ENCODE peak calls at places on chromosomes 6 and 20, in nine cellular contexts. V is CD8-positive, alpha-beta memory T cell; Q is cardiac muscle cell; U is iPS DF 6.9; H is PC-3; P is aorta; I is heart right ventricle; Z is psoas muscle; O is naive thymus-derived CD4-positive, alpha-beta T cell. C is an unnamed sample. For H3K4me1, the result is how much of the 10 kb centered on the place peaks cover.

GRCh38 chr6:46760925-46761324 is 14.2 kb downstream of the ANKRD66 start:
- DNase-seq in V (no peak), Q (no peak), U (no peak), H (no peak), P (no peak), I (no peak), Z (no peak), O (no peak), C (no peak)

GRCh38 chr6:122012576-122012975 is 386.9 kb upstream of the HSF2 start:
- DNase-seq in V (no peak), Q (no peak), U (no peak), H (no peak), P (no peak), I (no peak), Z (no peak), O (no peak), C (no peak)

GRCh38 chr6:75550544-75551167 is 51.0 kb upstream of the SENP6 start:
- DNase-seq in V (no peak), Q (peak), U (no peak), H (no peak), P (no peak), I (no peak), Z (no peak), O (no peak), C (no peak)

GRCh38 chr20:1953616-1954015 is 40.2 kb downstream of the PDYN start:
- DNase-seq in V (no peak), Q (no peak), U (no peak), H (no peak), P (no peak), I (no peak), Z (no peak), O (no peak), C (no peak)

GRCh38 chr20:56941101-56941686 is 312.1 kb downstream of the TFAP2C start:
- DNase-seq in V (no peak), Q (no peak), U (no peak), H (no peak), P (no peak), I (no peak), Z (no peak), O (no peak), C (no peak)

GRCh38 chr6:155493694-155494143 is 38.1 kb upstream of the NOX3 start:
- DNase-seq in V (no peak), Q (peak), U (no peak), H (peak), P (peak), I (no peak), Z (no peak), O (no peak), C (peak)

GRCh38 chr6:4776967-4777925 is 1.0 kb downstream of the CDYL start:
- DNase-seq in V (peak), Q (peak), U (no peak), H (peak), P (peak), I (no peak), Z (peak), O (peak), C (peak)

GRCh38 chr6:27668442-27669275 is 195.8 kb upstream of the ZNF184 start:
- DNase-seq in V (no peak), Q (peak), U (no peak), H (peak), P (no peak), I (no peak), Z (no peak), O (no peak), C (peak)

GRCh38 chr6:158926429-158926828 is 73.6 kb downstream of the RSPH3 start:
- DNase-seq in V (no peak), Q (peak), U (no peak), H (peak), P (no peak), I (no peak), Z (no peak), O (no peak), C (no peak)

GRCh38 chr6:43773050-43773956 is 3.3 kb downstream of the VEGFA start:
- DNase-seq in V (peak), Q (peak), U (no peak), H (peak), P (peak), I (peak), Z (peak), O (peak), C (peak)

GRCh38 chr6:12265795-12266194 is 24.4 kb upstream of the EDN1 start:
- DNase-seq in V (no peak), Q (peak), U (no peak), H (peak), P (no peak), I (no peak), Z (no peak), O (no peak), C (no peak)

GRCh38 chr20:44743080-44743701 is 2.5 kb upstream of the KCNK15 start:
- DNase-seq in V (no peak), Q (no peak), U (no peak), H (no peak), P (no peak), I (no peak), Z (no peak), O (no peak), C (no peak)

GRCh38 chr6:36649721-36650484 is 28.6 kb upstream of the CDKN1A start:
- DNase-seq in V (no peak), Q (no peak), U (no peak), H (no peak), P (no peak), I (no peak), Z (no peak), O (no peak), C (no peak)

GRCh38 chr20:46647469-46647868 is 3.8 kb downstream of the SLC13A3 start:
- DNase-seq in V (no peak), Q (no peak), U (no peak), H (no peak), P (no peak), I (no peak), Z (no peak), O (no peak), C (no peak)

GRCh38 chr20:56519551-56519950 is 5.0 kb upstream of the FAM209A start:
- DNase-seq in V (no peak), Q (no peak), U (no peak), H (no peak), P (no peak), I (no peak), Z (no peak), O (no peak), C (no peak)

GRCh38 chr20:36468149-36469000 is 72.9 kb upstream of the MYL9 start:
- DNase-seq in V (no peak), Q (no peak), U (no peak), H (no peak), P (peak), I (no peak), Z (no peak), O (no peak), C (peak)

GRCh38 chr20:36471885-36472642 is 69.3 kb upstream of the MYL9 start:
- DNase-seq in V (no peak), Q (no peak), U (no peak), H (no peak), P (no peak), I (no peak), Z (no peak), O (no peak), C (no peak)

GRCh38 chr20:36467076-36467999 is 74.0 kb upstream of the MYL9 start:
- DNase-seq in V (peak), Q (no peak), U (no peak), H (peak), P (peak), I (peak), Z (peak), O (peak), C (peak)

GRCh38 chr20:36470482-36471062 is 70.7 kb upstream of the MYL9 start:
- DNase-seq in V (no peak), Q (no peak), U (no peak), H (no peak), P (no peak), I (no peak), Z (no peak), O (no peak), C (no peak)

GRCh38 chr20:36469973-36470372 is 71.3 kb upstream of the MYL9 start:
- DNase-seq in V (no peak), Q (no peak), U (no peak), H (no peak), P (no peak), I (no peak), Z (no peak), O (no peak), C (no peak)
- H3K27ac ChIP-seq in V (no peak), Q (no peak), U (no peak), H (no peak), P (peak), I (no peak), Z (peak), O (no peak), C (peak)

GRCh38 chr20:844473-845225 is 11.1 kb downstream of the FAM110A start:
- DNase-seq in V (peak), Q (peak), U (peak), H (peak), P (peak), I (peak), Z (peak), O (peak), C (peak)
- H3K4me1 ChIP-seq in V (half or more), Q (under half), U (under half), H (under half), P (under half), I (under half), Z (under half), O (under half), C (under half)

GRCh38 chr6:52415917-52416628 is 4.1 kb upstream of the EFHC1 start:
- DNase-seq in V (no peak), Q (no peak), U (no peak), H (no peak), P (no peak), I (no peak), Z (no peak), O (no peak), C (no peak)

GRCh38 chr6:52419809-52420667 is at the start of gene EFHC1:
- DNase-seq in V (peak), Q (peak), U (peak), H (peak), P (peak), I (peak), Z (peak), O (peak), C (peak)

GRCh38 chr6:52418606-52419005 is 1.5 kb upstream of the EFHC1 start:
- DNase-seq in V (no peak), Q (no peak), U (no peak), H (no peak), P (no peak), I (no peak), Z (no peak), O (no peak), C (no peak)

GRCh38 chr6:52416629-52417151 is 3.5 kb upstream of the EFHC1 start:
- DNase-seq in V (no peak), Q (peak), U (peak), H (peak), P (no peak), I (no peak), Z (no peak), O (peak), C (no peak)

GRCh38 chr6:52417675-52418111 is 2.4 kb upstream of the EFHC1 start:
- DNase-seq in V (no peak), Q (peak), U (no peak), H (peak), P (no peak), I (no peak), Z (no peak), O (no peak), C (no peak)
- H3K27ac ChIP-seq in V (no peak), Q (peak), U (no peak), H (peak), P (peak), I (peak), Z (no peak), O (no peak), C (no peak)

GRCh38 chr6:119333707-119334295 is 15.8 kb downstream of the MAN1A1 start:
- DNase-seq in V (no peak), Q (no peak), U (no peak), H (peak), P (no peak), I (no peak), Z (no peak), O (peak), C (no peak)

GRCh38 chr6:119331676-119332286 is 17.8 kb downstream of the MAN1A1 start:
- DNase-seq in V (no peak), Q (no peak), U (no peak), H (no peak), P (no peak), I (no peak), Z (no peak), O (no peak), C (no peak)

GRCh38 chr6:119337252-119337651 is 12.3 kb downstream of the MAN1A1 start:
- DNase-seq in V (no peak), Q (no peak), U (no peak), H (no peak), P (no peak), I (no peak), Z (no peak), O (no peak), C (no peak)

GRCh38 chr6:119333063-119333609 is 16.4 kb downstream of the MAN1A1 start:
- DNase-seq in V (no peak), Q (no peak), U (no peak), H (no peak), P (no peak), I (no peak), Z (no peak), O (no peak), C (no peak)

GRCh38 chr6:119334535-119335264 is 14.9 kb downstream of the MAN1A1 start:
- DNase-seq in V (no peak), Q (peak), U (no peak), H (no peak), P (no peak), I (no peak), Z (no peak), O (no peak), C (no peak)
- H3K4me1 ChIP-seq in V (under half), Q (under half), U (under half), H (under half), P (under half), I (under half), Z (under half), O (under half), C (under half)

GRCh38 chr20:48025661-48026060 is 240.4 kb upstream of the SULF2 start:
- DNase-seq in V (no peak), Q (peak), U (no peak), H (peak), P (no peak), I (no peak), Z (no peak), O (no peak), C (no peak)
- H3K27ac ChIP-seq in V (no peak), Q (no peak), U (no peak), H (peak), P (no peak), I (no peak), Z (no peak), O (no peak), C (no peak)

DNA sequence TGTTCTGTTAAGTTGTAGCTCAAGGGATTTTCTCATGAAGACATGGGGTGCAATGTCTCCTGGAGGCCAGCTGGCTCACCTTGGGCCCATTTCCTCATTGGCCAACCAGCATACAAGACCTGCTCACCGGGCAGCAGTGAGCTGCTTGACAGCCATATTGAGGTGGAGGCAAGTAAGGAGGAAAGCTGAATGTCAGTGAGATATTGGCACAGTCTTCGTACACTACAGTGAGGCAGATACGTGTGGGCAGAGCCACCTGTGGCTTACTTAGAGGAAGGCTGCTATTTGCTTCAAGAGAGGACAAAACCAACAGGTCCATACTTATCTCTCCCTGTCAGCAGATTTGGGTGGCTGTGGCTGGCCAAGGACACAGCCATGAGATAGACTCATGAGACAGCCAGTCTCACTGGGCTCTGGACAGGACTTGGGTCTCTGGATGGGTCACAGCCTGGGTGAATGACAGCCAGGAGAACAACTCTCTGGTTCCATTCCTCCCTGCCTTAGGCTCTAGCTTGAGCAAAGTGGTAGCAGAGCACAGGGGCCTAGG is 15.1 kb upstream of the MCM3 start:
- DNase-seq in V (no peak), Q (no peak), U (no peak), H (no peak), P (no peak), I (no peak), Z (no peak), O (no peak), C (no peak)
- H3K4me1 ChIP-seq in V (under half), Q (under half), U (under half), H (under half), P (under half), I (under half), Z (under half), O (under half), C (under half)